ENCODE peak calls at places on chromosomes 1 and 21, in nine cellular contexts. M is anterior cingulate cortex, H is H54, Y is C1 segment of cervical spinal cord, T is SK-MEL-5, Q is BE2C, A is transverse colon, V is thoracic aorta, U is H4. P is an unnamed sample.
A peak's percentile ranks its signal among the peaks of the same experiment; 100 is the strongest.

GRCh38 chr1:84366786-84367185 is 31.5 kb upstream of the DNASE2B start:
- DNase-seq in V (no peak), M (no peak), T (no peak), U (no peak), Y (no peak), H (no peak), Q (no peak), A (no peak), P (peak; percentile 50)

GRCh38 chr1:240492832-240493440 is 119.0 kb downstream of the GREM2 start:
- DNase-seq in Q (peak; percentile 23), Y (no peak), A (peak; percentile 33), V (no peak), T (peak; percentile 58), M (peak; percentile 46), H (no peak), U (no peak), P (no peak)

GRCh38 chr1:234659538-234659937 is 49.6 kb upstream of the IRF2BP2 start:
- DNase-seq in Q (no peak), U (no peak), Y (no peak), A (no peak), M (no peak), V (no peak), T (no peak), H (peak; percentile 72), P (peak; percentile 77)

GRCh38 chr1:26530898-26531598 is 1.5 kb downstream of the RPS6KA1 start:
- DNase-seq in H (peak; percentile 87), U (peak; percentile 94), A (peak; percentile 94), V (no peak), Y (no peak), Q (no peak), M (no peak), T (no peak), P (peak; percentile 65)

GRCh38 chr21:44710756-44711326 is 531 bp downstream of the TSPEAR start:
- DNase-seq in Q (no peak), U (no peak), T (no peak), Y (no peak), A (no peak), M (no peak), H (no peak), V (no peak), P (no peak)

GRCh38 chr1:208007938-208008342 is 97.0 kb upstream of the CD34 start:
- DNase-seq in Y (no peak), T (no peak), Q (peak; percentile 56), V (no peak), M (no peak), A (no peak), H (no peak), U (no peak), P (peak; percentile 73)

GRCh38 chr1:7975212-7975865 is 13.8 kb downstream of the PARK7 start:
- DNase-seq in M (peak; percentile 53), A (peak; percentile 80), V (no peak), T (peak; percentile 84), U (peak; percentile 74), Q (peak; percentile 58), Y (peak; percentile 33), H (peak; percentile 61), P (peak; percentile 77)

GRCh38 chr1:147700042-147700711 is 29.9 kb upstream of the ACP6 start:
- DNase-seq in Y (peak; percentile 66), T (peak; percentile 87), U (peak; percentile 37), Q (peak; percentile 70), H (peak; percentile 38), V (no peak), A (peak; percentile 66), M (peak; percentile 64), P (peak; percentile 47)

GRCh38 chr1:114482585-114482984 is 28.4 kb downstream of the TRIM33 start:
- DNase-seq in Y (no peak), A (no peak), H (no peak), Q (no peak), V (no peak), U (no peak), T (no peak), M (no peak), P (no peak)

GRCh38 chr1:209435654-209436566 is 147.6 kb upstream of the CAMK1G start:
- DNase-seq in U (peak; percentile 73), Q (peak; percentile 86), A (peak; percentile 44), T (peak; percentile 78), V (no peak), H (peak; percentile 74), M (peak; percentile 75), Y (peak; percentile 57), P (peak; percentile 80)

GRCh38 chr1:93344886-93345632 is 648 bp upstream of the DR1 start:
- DNase-seq in U (no peak), Y (no peak), A (no peak), H (no peak), V (no peak), M (no peak), Q (no peak), T (no peak), P (no peak)

GRCh38 chr1:14795589-14795988 is 197.1 kb downstream of the KAZN start:
- DNase-seq in H (no peak), T (no peak), A (no peak), V (no peak), M (no peak), Q (no peak), U (no peak), Y (no peak), P (no peak)

GRCh38 chr1:169129109-169129789 is 22.8 kb downstream of the ATP1B1 start:
- DNase-seq in Q (no peak), M (no peak), V (no peak), A (no peak), U (no peak), H (no peak), T (no peak), Y (no peak), P (no peak)

GRCh38 chr1:80217377-80217986 is 1211.0 kb upstream of the ADGRL4 start:
- DNase-seq in V (no peak), T (peak; percentile 51), A (no peak), U (peak; percentile 64), Q (peak; percentile 11), Y (no peak), H (peak; percentile 1), M (no peak), P (peak; percentile 20)

GRCh38 chr1:29332204-29332603 is 95.9 kb downstream of the PTPRU start:
- DNase-seq in Q (peak; percentile 49), A (peak; percentile 24), T (peak; percentile 62), V (no peak), M (no peak), H (peak; percentile 19), Y (no peak), U (peak; percentile 35), P (peak; percentile 14)

GRCh38 chr1:56324504-56324903 is 254.9 kb downstream of the PLPP3 start:
- DNase-seq in M (no peak), Q (no peak), V (no peak), T (no peak), A (no peak), H (no peak), U (no peak), Y (no peak), P (no peak)

GRCh38 chr1:9097947-9098705 is 28.7 kb upstream of the SLC2A5 start:
- DNase-seq in A (no peak), T (no peak), H (no peak), U (no peak), Y (no peak), M (no peak), Q (no peak), V (no peak), P (no peak)

GRCh38 chr1:1304331-1305299 is 3.1 kb downstream of the ACAP3 start:
- DNase-seq in U (peak; percentile 71), Y (peak; percentile 89), T (peak; percentile 74), Q (peak; percentile 97), V (no peak), A (peak; percentile 78), M (peak; percentile 91), H (peak; percentile 73), P (peak; percentile 74)

GRCh38 chr21:42636535-42636914 is 16.9 kb upstream of the PDE9A start:
- DNase-seq in A (no peak), H (no peak), M (no peak), U (peak; percentile 30), Q (no peak), T (no peak), V (no peak), Y (no peak), P (peak; percentile 36)

GRCh38 chr1:39268112-39268581 is 63.7 kb downstream of the MACF1 start:
- DNase-seq in U (peak; percentile 82), T (no peak), A (peak; percentile 20), V (peak; percentile 8), M (peak; percentile 54), Y (peak; percentile 70), H (peak; percentile 24), Q (no peak), P (peak; percentile 82)

GRCh38 chr1:151887028-151887427 is 22.3 kb downstream of the THEM4 start:
- DNase-seq in M (no peak), V (no peak), T (no peak), A (no peak), Q (no peak), H (no peak), Y (no peak), U (peak; percentile 27), P (peak; percentile 52)